ENCODE peak calls at places on chromosomes 11 and 22, in four cellular contexts. O is ovary, S is spleen, H is neuronal stem cell. J is an unnamed sample. For H3K4me1, the result is how much of the 10 kb centered on the place peaks cover.

GRCh38 chr11:69471329-69472052 is 10.0 kb upstream of the LINC01488 start:
- DNase-seq in O (no peak), S (peak), H (peak), J (no peak)

GRCh38 chr11:36447947-36448346 is 62.1 kb downstream of the TRAF6 start:
- DNase-seq in O (no peak), H (no peak), S (no peak), J (no peak)

GRCh38 chr22:19275513-19275912 is 16.0 kb downstream of the CLTCL1 start:
- DNase-seq in O (no peak), H (no peak), S (no peak), J (no peak)

GRCh38 chr11:61429346-61429690 is 457 bp downstream of the CPSF7 start:
- DNase-seq in H (peak), S (peak), O (peak), J (no peak)

GRCh38 chr22:27443315-27443714 is 358.2 kb downstream of the MN1 start:
- DNase-seq in S (no peak), O (no peak), H (no peak), J (no peak)

GRCh38 chr22:37545703-37546435 is 14.4 kb upstream of the CDC42EP1 start:
- DNase-seq in S (peak), H (peak), O (peak), J (peak)

GRCh38 chr11:120924109-120924508 is 99.8 kb upstream of the TBCEL start:
- DNase-seq in O (no peak), H (no peak), S (no peak), J (no peak)

GRCh38 chr11:17786824-17787525 is 52.4 kb downstream of the KCNC1 start:
- DNase-seq in O (no peak), H (no peak), S (no peak), J (no peak)

GRCh38 chr11:16252373-16252772 is 104.0 kb downstream of the SOX6 start:
- DNase-seq in H (no peak), O (no peak), S (no peak), J (no peak)

GRCh38 chr22:46018859-46019258 is 41.9 kb upstream of the WNT7B start:
- DNase-seq in H (no peak), S (no peak), O (no peak), J (no peak)

GRCh38 chr11:127693686-127694085 is 693.1 kb upstream of the KIRREL3 start:
- DNase-seq in O (no peak), H (no peak), S (no peak), J (no peak)

GRCh38 chr11:116857936-116858335 is 20.5 kb upstream of the APOA1 start:
- DNase-seq in H (no peak), S (peak), O (no peak), J (no peak)

GRCh38 chr11:61567286-61568061 is 13.4 kb downstream of the SYT7 start:
- DNase-seq in S (peak), H (peak), O (peak), J (no peak)

GRCh38 chr11:126233391-126233790 is 21.8 kb downstream of the FAM118B start:
- DNase-seq in H (no peak), S (no peak), O (no peak), J (no peak)

GRCh38 chr11:5753943-5754342 is at the start of gene OR52N4:
- DNase-seq in O (no peak), H (no peak), S (no peak), J (no peak)

GRCh38 chr22:33654173-33654890 is 265.9 kb downstream of the LARGE1 start:
- DNase-seq in S (no peak), H (no peak), O (no peak), J (no peak)

GRCh38 chr11:833849-834311 is 1.1 kb downstream of the CD151 start:
- DNase-seq in S (no peak), O (no peak), H (no peak), J (no peak)

GRCh38 chr11:110367571-110367970 is 62.2 kb upstream of the FDX1 start:
- DNase-seq in O (no peak), S (no peak), H (no peak), J (no peak)

GRCh38 chr11:68308068-68308467 is 4.3 kb upstream of the LRP5 start:
- DNase-seq in H (no peak), O (no peak), S (no peak), J (no peak)

GRCh38 chr22:35995772-35996171 is 32.9 kb downstream of the RBFOX2 start:
- DNase-seq in O (peak), S (no peak), H (no peak), J (no peak)

GRCh38 chr11:81959341-81959740 is 774.3 kb downstream of the FAM181B start:
- DNase-seq in O (no peak), H (peak), S (no peak), J (no peak)

GRCh38 chr11:96168623-96169022 is 174.4 kb downstream of the MAML2 start:
- DNase-seq in O (no peak), S (no peak), H (no peak), J (no peak)

GRCh38 chr11:102318469-102318868 is 1.2 kb downstream of the BIRC3 start:
- DNase-seq in S (peak), H (no peak), O (no peak), J (no peak)

GRCh38 chr22:44399906-44400762 is 87.4 kb upstream of the SHISAL1 start:
- DNase-seq in O (no peak), H (no peak), S (peak), J (peak)

GRCh38 chr11:121437018-121437685 is 15.0 kb upstream of the SORL1 start:
- DNase-seq in H (no peak), O (no peak), S (no peak), J (no peak)

GRCh38 chr11:29019960-29020683 is 911.9 kb downstream of the METTL15 start:
- DNase-seq in H (no peak), O (no peak), S (no peak), J (no peak)

GRCh38 chr11:10805741-10806140 is 3.0 kb downstream of the EIF4G2 start:
- DNase-seq in H (no peak), S (no peak), O (no peak), J (no peak)
- H3K4me1 ChIP-seq in H (under half), S (half or more), O (under half), J (half or more)

GRCh38 chr11:12180257-12181205 is 70.1 kb downstream of the MICAL2 start:
- DNase-seq in S (no peak), H (no peak), O (no peak), J (no peak)

GRCh38 chr11:12175694-12176241 is 65.4 kb downstream of the MICAL2 start:
- DNase-seq in O (no peak), S (no peak), H (no peak), J (no peak)

GRCh38 chr11:12179019-12179418 is 68.6 kb downstream of the MICAL2 start:
- DNase-seq in O (no peak), S (no peak), H (no peak), J (no peak)

GRCh38 chr11:12179521-12179920 is 69.1 kb downstream of the MICAL2 start:
- DNase-seq in H (no peak), O (no peak), S (no peak), J (no peak)

DNA sequence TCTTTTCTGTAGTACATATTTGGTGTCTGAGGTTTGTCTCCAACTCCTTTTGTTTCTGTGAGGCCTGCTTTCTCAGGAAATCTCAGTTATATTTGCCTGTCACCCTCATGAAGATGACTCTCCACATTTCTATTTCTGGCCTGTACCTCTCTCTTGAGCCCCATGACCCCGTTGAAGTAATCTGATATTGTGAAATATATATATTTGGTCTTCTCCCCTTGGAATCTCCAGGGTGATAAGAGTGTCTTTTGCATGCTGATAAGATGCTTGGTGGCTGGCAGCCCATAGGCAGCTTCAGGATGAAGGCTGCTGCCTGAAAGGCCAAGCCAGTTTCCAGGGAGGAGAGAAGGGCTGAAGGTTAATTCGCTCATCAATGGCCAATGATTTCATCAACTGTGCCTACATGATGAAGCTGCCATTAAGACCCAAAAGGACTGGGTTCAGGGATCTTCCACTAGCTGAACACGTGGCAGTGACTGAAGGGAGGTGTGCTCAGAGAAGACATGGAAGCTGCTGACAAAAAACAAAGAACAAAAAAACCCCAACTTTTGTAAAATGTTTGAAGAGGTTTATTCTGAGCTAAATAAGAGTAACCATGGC is 67.4 kb downstream of the MICAL2 start:
- DNase-seq in S (no peak), O (no peak), H (no peak), J (no peak)
- H3K4me1 ChIP-seq in S (under half), O (under half), H (under half), J (under half)

DNA sequence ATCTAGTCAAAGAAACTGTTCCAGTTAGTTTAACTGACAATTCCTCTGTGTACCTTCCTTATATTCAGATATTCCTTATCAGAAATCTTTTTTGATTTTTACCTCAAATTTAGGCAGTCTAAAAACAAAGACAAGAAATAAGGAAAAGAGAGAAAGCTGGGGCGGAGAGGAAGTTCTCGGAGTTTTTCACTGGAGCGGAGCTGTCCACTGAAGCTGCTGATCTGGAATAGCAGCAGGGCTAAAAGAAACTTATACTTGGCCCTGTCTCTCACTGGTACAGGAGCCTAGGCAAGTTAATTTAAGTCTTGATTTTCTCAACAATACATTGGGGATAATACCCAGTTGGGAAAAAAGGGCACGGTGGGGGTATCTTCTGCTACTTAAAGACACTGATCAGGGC is 59.2 kb upstream of the CYP2D6 start:
- DNase-seq in H (no peak), O (no peak), S (no peak), J (no peak)
- H3K4me1 ChIP-seq in H (under half), O (under half), S (under half), J (under half)

DNA sequence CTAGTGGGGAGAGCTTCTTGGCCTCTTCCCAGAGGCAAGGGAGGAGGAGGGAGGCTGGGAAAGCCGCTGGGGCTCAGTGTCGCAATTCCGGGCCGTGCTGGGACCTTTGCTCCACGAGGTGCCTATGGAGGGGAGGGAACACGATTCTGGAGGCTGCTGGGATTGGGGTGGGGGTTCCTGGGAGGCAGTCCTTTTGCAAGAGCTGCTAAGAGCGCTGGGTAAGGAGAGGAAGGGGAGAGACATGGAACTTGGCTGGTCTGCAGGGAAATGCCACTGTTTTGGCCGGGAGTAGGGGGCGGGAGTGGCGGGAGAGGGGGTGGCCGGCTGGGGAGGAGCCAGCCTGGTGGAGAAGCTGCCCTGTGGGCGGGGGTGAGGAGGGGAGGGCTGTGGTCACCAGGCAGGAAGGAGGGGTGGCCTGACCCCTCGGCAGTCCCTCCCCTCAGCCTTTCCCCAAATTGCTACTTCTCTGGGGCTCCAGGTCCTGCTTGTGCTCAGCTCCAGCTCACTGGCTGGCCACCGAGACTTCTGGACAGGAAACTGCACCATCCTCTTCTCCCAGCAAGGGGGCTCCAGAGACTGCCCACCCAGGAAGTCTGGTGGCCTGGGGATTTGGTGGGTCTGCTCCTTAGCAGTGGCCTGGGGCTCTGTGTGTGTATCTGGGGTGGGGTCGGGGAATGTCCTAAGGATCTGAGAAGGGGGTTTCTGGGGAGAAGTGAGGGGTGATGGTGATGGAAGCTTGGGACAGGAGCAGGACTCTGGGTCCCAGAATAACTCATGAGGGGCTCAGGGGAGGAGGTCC is at the start of gene NR1H3:
- DNase-seq in S (peak), H (peak), O (peak), J (peak)
- H3K4me1 ChIP-seq in S (half or more), H (under half), O (under half), J (half or more)